ENCODE peak calls at places on chromosomes 4 and X, in five cellular contexts. C, P, J, G and L are unnamed samples.

GRCh38 chr4:183444149-183444952 is at the start of gene CDKN2AIP:
- DNase-seq in C (peak), P (peak), J (peak), G (peak), L (peak)

GRCh38 chrX:10106801-10107200 is 50.0 kb upstream of the CLCN4 start:
- DNase-seq in C (no peak), P (no peak), J (no peak), G (no peak), L (no peak)

GRCh38 chr4:2083116-2083825 is 24.1 kb downstream of the NAT8L start:
- DNase-seq in C (no peak), P (no peak), J (no peak), G (no peak), L (no peak)

GRCh38 chr4:52780627-52781354 is 29.6 kb upstream of the ERVMER34-1 start:
- DNase-seq in C (no peak), P (peak), J (no peak), G (no peak), L (no peak)

GRCh38 chr4:183495182-183495581 is 9.7 kb upstream of the ING2 start:
- DNase-seq in C (no peak), P (no peak), J (no peak), G (no peak), L (no peak)

GRCh38 chrX:29797156-29797555 is 418.2 kb upstream of the MAGEB2 start:
- DNase-seq in C (no peak), P (no peak), J (no peak), G (no peak), L (no peak)

GRCh38 chrX:121103381-121103780 is 56.0 kb downstream of the GLUD2 start:
- DNase-seq in C (no peak), P (peak), J (peak), G (no peak), L (no peak)

GRCh38 chrX:12865359-12865758 is 1.5 kb upstream of the TLR7 start:
- DNase-seq in C (no peak), P (peak), J (peak), G (no peak), L (no peak)

GRCh38 chrX:130869239-130869638 is 33.8 kb downstream of the ENOX2 start:
- DNase-seq in C (peak), P (no peak), J (peak), G (no peak), L (no peak)

DNA sequence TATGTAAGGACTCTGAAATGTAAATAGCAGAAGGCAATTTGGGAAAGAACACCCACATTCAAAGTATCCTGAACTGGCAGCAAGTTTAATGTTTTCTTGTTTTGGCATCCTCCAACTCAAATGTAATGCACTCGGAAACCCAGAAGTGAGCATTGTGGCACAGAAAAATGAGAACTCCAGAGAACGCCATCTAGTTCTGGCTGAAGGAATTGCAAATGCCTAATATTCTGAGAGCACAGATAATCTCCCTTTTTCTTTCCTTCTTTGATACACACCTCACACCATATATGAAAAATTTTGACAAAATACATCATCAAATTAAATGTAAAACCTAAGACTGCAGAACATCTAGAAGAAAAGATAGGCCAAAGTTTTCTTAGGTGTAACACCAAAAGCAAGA is 52.1 kb downstream of the PWWP3B start:
- DNase-seq in C (no peak), P (no peak), J (no peak), G (no peak), L (no peak)
- TF ChIP-seq CTCF in C (peak), P (peak), J (peak), G (peak), L (no peak)

DNA sequence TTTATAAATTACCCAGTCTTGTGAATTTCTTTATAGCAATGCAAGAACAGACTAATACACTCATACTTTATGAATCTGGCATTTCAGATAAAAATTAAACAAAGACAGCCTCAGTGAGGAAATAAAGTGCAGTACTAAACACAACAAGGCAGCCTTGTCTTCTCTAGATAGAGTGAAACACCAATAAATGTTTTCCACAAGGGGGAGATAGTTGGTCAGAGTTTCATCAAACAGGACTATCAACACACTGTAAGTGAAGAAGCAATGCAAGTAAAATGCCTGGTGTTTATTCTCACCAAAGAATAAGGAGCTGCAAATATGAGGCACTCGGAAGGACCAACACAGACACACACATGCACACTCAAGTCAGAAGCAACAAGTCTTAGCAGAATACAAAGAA is 62.8 kb downstream of the FAM9B start:
- DNase-seq in C (no peak), P (peak), J (peak), G (no peak), L (no peak)
- TF ChIP-seq CTCF in C (peak), P (peak), J (peak), G (peak), L (no peak)

DNA sequence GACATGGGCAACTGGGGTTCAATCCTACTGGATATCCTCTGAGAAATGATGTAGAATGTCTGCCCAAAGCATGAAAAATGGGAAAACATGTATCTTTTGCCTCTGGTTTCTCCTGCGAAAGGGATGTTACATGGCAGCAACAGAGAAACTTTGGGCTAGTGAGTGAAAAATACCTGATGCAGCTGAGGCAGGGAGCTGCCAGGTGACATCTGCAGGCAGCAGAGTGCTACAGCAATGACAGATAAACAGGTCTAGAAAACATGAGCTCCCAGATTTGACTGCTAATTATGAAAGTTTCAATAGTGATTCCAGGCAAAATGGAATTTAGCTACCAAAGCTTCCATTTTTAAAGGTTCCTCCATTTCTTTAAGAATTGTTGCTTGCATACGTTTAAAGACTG is 4.8 kb upstream of the CXCL1 start:
- DNase-seq in C (no peak), P (no peak), J (no peak), G (no peak), L (no peak)
- TF ChIP-seq CTCF in C (peak), P (peak), J (no peak), G (peak), L (no peak)

DNA sequence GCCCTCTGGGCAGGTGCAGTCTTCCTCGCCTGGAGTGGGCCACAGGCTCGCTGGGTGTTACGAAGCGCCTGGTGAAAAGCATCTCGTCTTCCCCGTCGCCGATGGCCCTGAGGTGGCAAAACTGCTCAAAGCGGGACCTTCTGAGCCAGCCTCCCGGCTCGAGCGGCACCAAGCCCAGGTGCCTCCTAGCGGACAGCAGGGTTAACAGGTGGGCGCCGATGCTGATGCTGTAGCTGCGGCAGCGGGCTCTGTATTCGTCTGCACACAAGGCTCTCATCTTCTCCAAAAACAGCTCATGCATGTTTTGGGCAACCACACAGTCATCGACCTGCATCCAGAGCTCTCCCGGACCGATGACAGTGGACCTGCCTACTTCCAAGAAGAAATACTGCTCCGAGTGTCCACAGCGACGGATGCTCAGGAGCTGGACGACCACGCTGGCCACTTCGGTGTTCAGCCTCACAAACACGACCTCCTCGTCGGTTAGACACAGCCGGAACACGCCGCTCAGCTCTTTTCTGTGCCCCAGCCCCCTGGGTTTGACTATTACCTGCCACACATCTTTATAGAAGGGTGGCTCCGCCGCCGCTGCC is 1.2 kb downstream of the IRS4 start:
- DNase-seq in C (no peak), P (no peak), J (no peak), G (no peak), L (peak)
- TF ChIP-seq CTCF in C (peak), P (no peak), J (no peak), G (no peak), L (no peak)

DNA sequence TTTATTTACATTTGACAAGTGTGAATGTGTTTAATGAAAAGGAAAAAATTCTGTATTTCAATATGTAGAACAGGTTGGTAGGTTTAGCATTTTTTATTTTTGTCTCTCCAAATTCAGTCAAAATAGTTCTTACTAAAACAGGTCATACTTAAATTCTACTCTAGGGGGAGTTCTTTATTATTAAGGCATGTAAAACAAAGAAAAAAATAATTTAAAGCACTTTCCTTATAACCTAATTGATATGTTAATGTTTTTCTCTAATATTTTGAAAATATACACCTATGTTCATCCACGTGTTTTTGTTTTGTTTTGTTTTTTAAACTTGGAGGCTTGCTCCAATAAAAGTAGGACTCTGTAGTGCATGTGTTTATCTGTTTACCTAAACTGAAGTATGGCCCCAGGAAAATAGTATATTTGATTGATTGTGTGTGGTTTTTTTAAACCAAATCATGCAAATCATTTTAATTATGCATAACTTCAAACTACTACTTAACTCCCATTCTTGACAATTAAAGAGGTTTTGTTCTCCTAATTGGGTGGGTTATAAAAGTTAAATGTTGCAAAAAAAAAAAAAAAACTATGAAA is 562.7 kb downstream of the RPA4 start:
- DNase-seq in C (no peak), P (peak), J (peak), G (no peak), L (no peak)
- TF ChIP-seq CTCF in C (peak), P (peak), J (no peak), G (no peak), L (peak)